ENCODE peak calls at places on chromosomes 6 and 20, in four cellular contexts. S is GM18507; Z is stimulated activated CD4-positive, alpha-beta T cell treated with anti-CD3 and anti-CD28 coated beads, Interleukin-15, amount 100 ng/mL, for 24 hours; H is activated T-cell treated with anti-CD3 and anti-CD28 coated beads, Interleukin-2, amount 50 U/mL, for 72 hours. V is an unnamed sample.
A peak's percentile ranks its signal among the peaks of the same experiment; 100 is the strongest.

GRCh38 chr6:43334466-43335095 is 26.0 kb upstream of the CRIP3 start:
- DNase-seq in S (no peak), Z (no peak), H (no peak), V (no peak)

GRCh38 chr6:107670792-107671199 is 153.3 kb downstream of the SCML4 start:
- DNase-seq in S (peak; percentile 35), Z (peak; percentile 33), H (no peak), V (no peak)

GRCh38 chr6:158835616-158836221 is 16.6 kb upstream of the EZR start:
- DNase-seq in S (no peak), Z (no peak), H (no peak), V (no peak)

GRCh38 chr6:138107752-138108592 is 753 bp upstream of the PERP start:
- DNase-seq in S (no peak), Z (peak; percentile 19), H (peak; percentile 37), V (no peak)

GRCh38 chr6:149890629-149891045 is 7.3 kb downstream of the RAET1E start:
- DNase-seq in S (no peak), Z (no peak), H (no peak), V (no peak)

GRCh38 chr6:513961-514360 is 122.4 kb downstream of the IRF4 start:
- DNase-seq in S (no peak), Z (no peak), H (no peak), V (no peak)

GRCh38 chr6:89436226-89436625 is 3.3 kb downstream of the ANKRD6 start:
- DNase-seq in S (no peak), Z (no peak), H (no peak), V (no peak)

GRCh38 chr6:84107495-84107894 is 73.9 kb downstream of the MRAP2 start:
- DNase-seq in S (no peak), Z (no peak), H (no peak), V (no peak)

GRCh38 chr6:148831531-148831930 is 84.7 kb downstream of the UST start:
- DNase-seq in S (no peak), Z (no peak), H (no peak), V (no peak)

GRCh38 chr20:48416002-48416401 is 411.8 kb downstream of the PREX1 start:
- DNase-seq in S (no peak), Z (no peak), H (peak; percentile 14), V (no peak)

V was measured in T-helper 17 cell.